ENCODE peak calls at places on chromosome X, in ten cellular contexts. One of them, this sample, is unnamed.

GRCh38 chrX:153781428-153782047 is 697 bp downstream of the SRPK3 start:
- DNase-seq in progenitor cell of endocrine pancreas: no peak
- DNase-seq in fibroblast of the aortic adventitia: no peak
- DNase-seq in IMR-90: no peak
- DNase-seq in K562: no peak
- DNase-seq in fibroblast of pulmonary artery: no peak
- DNase-seq in activated B cell treated with CpG ODN at 0.5 μM for 24 hours: no peak
- DNase-seq in MM.1S: no peak
- DNase-seq in ovary: no peak
- DNase-seq in nephron progenitor cell: no peak
- DNase-seq in this sample: no peak

GRCh38 chrX:117628381-117628780 is 488.2 kb downstream of the KLHL13 start:
- DNase-seq in progenitor cell of endocrine pancreas: no peak
- DNase-seq in fibroblast of the aortic adventitia: no peak
- DNase-seq in IMR-90: no peak
- DNase-seq in K562: no peak
- DNase-seq in fibroblast of pulmonary artery: no peak
- DNase-seq in activated B cell treated with CpG ODN at 0.5 μM for 24 hours: no peak
- DNase-seq in MM.1S: no peak
- DNase-seq in ovary: no peak
- DNase-seq in nephron progenitor cell: no peak
- DNase-seq in this sample: no peak

GRCh38 chrX:7062912-7063311 is 84.6 kb upstream of the STS start:
- DNase-seq in progenitor cell of endocrine pancreas: no peak
- DNase-seq in fibroblast of the aortic adventitia: no peak
- DNase-seq in IMR-90: no peak
- DNase-seq in K562: no peak
- DNase-seq in fibroblast of pulmonary artery: peak
- DNase-seq in activated B cell treated with CpG ODN at 0.5 μM for 24 hours: no peak
- DNase-seq in MM.1S: no peak
- DNase-seq in ovary: no peak
- DNase-seq in nephron progenitor cell: no peak
- DNase-seq in this sample: no peak

GRCh38 chrX:68396953-68397352 is 36.3 kb downstream of the OPHN1 start:
- DNase-seq in progenitor cell of endocrine pancreas: no peak
- DNase-seq in fibroblast of the aortic adventitia: peak
- DNase-seq in IMR-90: peak
- DNase-seq in K562: no peak
- DNase-seq in fibroblast of pulmonary artery: no peak
- DNase-seq in activated B cell treated with CpG ODN at 0.5 μM for 24 hours: no peak
- DNase-seq in MM.1S: no peak
- DNase-seq in ovary: no peak
- DNase-seq in nephron progenitor cell: no peak
- DNase-seq in this sample: no peak

GRCh38 chrX:151697537-151697936 is 2.3 kb downstream of the PRRG3 start:
- DNase-seq in progenitor cell of endocrine pancreas: no peak
- DNase-seq in fibroblast of the aortic adventitia: peak
- DNase-seq in IMR-90: no peak
- DNase-seq in K562: no peak
- DNase-seq in fibroblast of pulmonary artery: no peak
- DNase-seq in activated B cell treated with CpG ODN at 0.5 μM for 24 hours: no peak
- DNase-seq in MM.1S: no peak
- DNase-seq in ovary: no peak
- DNase-seq in nephron progenitor cell: no peak
- DNase-seq in this sample: no peak

GRCh38 chrX:41599507-41599906 is 89.3 kb upstream of the GPR34 start:
- DNase-seq in progenitor cell of endocrine pancreas: no peak
- DNase-seq in fibroblast of the aortic adventitia: no peak
- DNase-seq in IMR-90: no peak
- DNase-seq in K562: no peak
- DNase-seq in fibroblast of pulmonary artery: no peak
- DNase-seq in activated B cell treated with CpG ODN at 0.5 μM for 24 hours: no peak
- DNase-seq in MM.1S: no peak
- DNase-seq in ovary: no peak
- DNase-seq in nephron progenitor cell: no peak
- DNase-seq in this sample: no peak

GRCh38 chrX:150690126-150690525 is 3.1 kb upstream of the MTMR1 start:
- DNase-seq in progenitor cell of endocrine pancreas: no peak
- DNase-seq in fibroblast of the aortic adventitia: peak
- DNase-seq in IMR-90: peak
- DNase-seq in K562: no peak
- DNase-seq in fibroblast of pulmonary artery: peak
- DNase-seq in activated B cell treated with CpG ODN at 0.5 μM for 24 hours: no peak
- DNase-seq in MM.1S: no peak
- DNase-seq in ovary: no peak
- DNase-seq in nephron progenitor cell: no peak
- DNase-seq in this sample: no peak

GRCh38 chrX:33969105-33969504 is 163.0 kb downstream of the FAM47A start:
- DNase-seq in progenitor cell of endocrine pancreas: no peak
- DNase-seq in fibroblast of the aortic adventitia: no peak
- DNase-seq in IMR-90: no peak
- DNase-seq in K562: no peak
- DNase-seq in fibroblast of pulmonary artery: no peak
- DNase-seq in activated B cell treated with CpG ODN at 0.5 μM for 24 hours: no peak
- DNase-seq in MM.1S: no peak
- DNase-seq in ovary: no peak
- DNase-seq in nephron progenitor cell: no peak
- DNase-seq in this sample: no peak

GRCh38 chrX:42248226-42248625 is 324.9 kb upstream of the CASK start:
- DNase-seq in progenitor cell of endocrine pancreas: no peak
- DNase-seq in fibroblast of the aortic adventitia: no peak
- DNase-seq in IMR-90: no peak
- DNase-seq in K562: no peak
- DNase-seq in fibroblast of pulmonary artery: peak
- DNase-seq in activated B cell treated with CpG ODN at 0.5 μM for 24 hours: no peak
- DNase-seq in MM.1S: no peak
- DNase-seq in ovary: no peak
- DNase-seq in nephron progenitor cell: no peak
- DNase-seq in this sample: no peak

GRCh38 chrX:43870758-43871419 is 11.4 kb downstream of the MAOB start:
- DNase-seq in progenitor cell of endocrine pancreas: no peak
- DNase-seq in fibroblast of the aortic adventitia: no peak
- DNase-seq in IMR-90: no peak
- DNase-seq in K562: no peak
- DNase-seq in fibroblast of pulmonary artery: no peak
- DNase-seq in activated B cell treated with CpG ODN at 0.5 μM for 24 hours: no peak
- DNase-seq in MM.1S: peak
- DNase-seq in ovary: no peak
- DNase-seq in nephron progenitor cell: no peak
- DNase-seq in this sample: no peak

GRCh38 chrX:46447384-46447783 is 97.8 kb downstream of the ZNF674 start:
- DNase-seq in progenitor cell of endocrine pancreas: no peak
- DNase-seq in fibroblast of the aortic adventitia: no peak
- DNase-seq in IMR-90: peak
- DNase-seq in K562: no peak
- DNase-seq in fibroblast of pulmonary artery: peak
- DNase-seq in activated B cell treated with CpG ODN at 0.5 μM for 24 hours: no peak
- DNase-seq in MM.1S: no peak
- DNase-seq in ovary: no peak
- DNase-seq in nephron progenitor cell: no peak
- DNase-seq in this sample: no peak

GRCh38 chrX:10011991-10012390 is 44.8 kb downstream of the CLDN34 start:
- DNase-seq in progenitor cell of endocrine pancreas: no peak
- DNase-seq in fibroblast of the aortic adventitia: no peak
- DNase-seq in IMR-90: no peak
- DNase-seq in K562: no peak
- DNase-seq in fibroblast of pulmonary artery: no peak
- DNase-seq in activated B cell treated with CpG ODN at 0.5 μM for 24 hours: no peak
- DNase-seq in MM.1S: no peak
- DNase-seq in ovary: no peak
- DNase-seq in nephron progenitor cell: no peak
- DNase-seq in this sample: no peak

GRCh38 chrX:13733506-13733905 is 914 bp downstream of the TRAPPC2 start:
- DNase-seq in progenitor cell of endocrine pancreas: no peak
- DNase-seq in fibroblast of the aortic adventitia: peak
- DNase-seq in IMR-90: peak
- DNase-seq in K562: no peak
- DNase-seq in fibroblast of pulmonary artery: no peak
- DNase-seq in activated B cell treated with CpG ODN at 0.5 μM for 24 hours: no peak
- DNase-seq in MM.1S: no peak
- DNase-seq in ovary: no peak
- DNase-seq in nephron progenitor cell: no peak
- DNase-seq in this sample: no peak

GRCh38 chrX:24371391-24371972 is 11.0 kb downstream of the SUPT20HL1 start:
- DNase-seq in progenitor cell of endocrine pancreas: peak
- DNase-seq in fibroblast of the aortic adventitia: peak
- DNase-seq in IMR-90: peak
- DNase-seq in K562: peak
- DNase-seq in fibroblast of pulmonary artery: peak
- DNase-seq in activated B cell treated with CpG ODN at 0.5 μM for 24 hours: peak
- DNase-seq in MM.1S: peak
- DNase-seq in ovary: peak
- DNase-seq in nephron progenitor cell: peak
- DNase-seq in this sample: peak

GRCh38 chrX:153459976-153460375 is 10.4 kb downstream of the HAUS7 start:
- DNase-seq in progenitor cell of endocrine pancreas: no peak
- DNase-seq in fibroblast of the aortic adventitia: peak
- DNase-seq in IMR-90: peak
- DNase-seq in K562: no peak
- DNase-seq in fibroblast of pulmonary artery: peak
- DNase-seq in activated B cell treated with CpG ODN at 0.5 μM for 24 hours: no peak
- DNase-seq in MM.1S: no peak
- DNase-seq in ovary: no peak
- DNase-seq in nephron progenitor cell: no peak
- DNase-seq in this sample: no peak

GRCh38 chrX:30831082-30831481 is 58.0 kb downstream of the TAB3 start:
- DNase-seq in progenitor cell of endocrine pancreas: no peak
- DNase-seq in fibroblast of the aortic adventitia: no peak
- DNase-seq in IMR-90: no peak
- DNase-seq in K562: no peak
- DNase-seq in fibroblast of pulmonary artery: no peak
- DNase-seq in activated B cell treated with CpG ODN at 0.5 μM for 24 hours: no peak
- DNase-seq in MM.1S: peak
- DNase-seq in ovary: no peak
- DNase-seq in nephron progenitor cell: no peak
- DNase-seq in this sample: no peak

DNA sequence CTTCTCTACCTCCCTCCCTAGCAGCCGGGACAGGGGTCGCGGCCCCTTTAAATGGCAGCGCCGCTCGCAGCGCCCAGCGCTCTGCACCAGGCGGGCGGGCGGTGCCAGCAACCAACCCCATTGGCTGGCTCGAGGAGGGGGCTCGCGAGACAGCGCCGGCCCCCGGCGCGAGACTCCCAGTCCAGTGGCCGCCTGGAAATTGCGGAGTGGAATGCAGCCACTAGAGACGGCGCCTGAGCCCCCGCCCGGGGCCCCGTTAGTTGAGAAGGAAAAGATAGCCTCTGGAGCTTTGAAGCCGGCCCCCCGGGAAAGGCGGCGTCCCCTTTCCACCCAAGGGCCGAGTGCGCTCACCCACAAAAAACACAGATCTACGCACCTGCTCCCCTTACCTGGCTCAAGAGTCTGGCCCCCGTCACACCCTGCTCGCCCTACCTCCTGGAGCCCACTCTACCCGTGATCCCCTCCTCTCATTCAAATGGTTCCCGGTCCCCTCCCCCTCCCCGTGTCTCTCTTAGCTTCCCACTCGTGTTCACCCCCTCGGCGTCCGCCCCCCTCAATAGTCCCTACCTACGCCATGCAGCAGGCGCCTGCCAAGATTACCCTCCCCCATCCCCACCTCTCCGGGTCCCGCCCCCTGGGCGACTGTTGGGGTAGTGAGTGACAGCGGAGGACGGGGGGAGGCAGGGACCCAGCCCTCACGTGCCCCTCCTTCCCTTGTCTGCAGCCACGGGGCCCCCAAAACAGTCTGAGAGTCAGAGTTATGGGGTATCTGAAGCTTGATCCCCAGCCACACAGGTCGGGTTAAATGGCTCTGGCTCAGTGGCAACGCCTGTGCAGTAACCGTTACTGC is at the start of gene ZMYM3:
- DNase-seq in progenitor cell of endocrine pancreas: peak
- DNase-seq in fibroblast of the aortic adventitia: peak
- DNase-seq in IMR-90: peak
- DNase-seq in K562: peak
- DNase-seq in fibroblast of pulmonary artery: peak
- DNase-seq in activated B cell treated with CpG ODN at 0.5 μM for 24 hours: peak
- DNase-seq in MM.1S: peak
- DNase-seq in ovary: peak
- DNase-seq in nephron progenitor cell: peak
- DNase-seq in this sample: peak
- TF ChIP-seq CTCF in progenitor cell of endocrine pancreas: no peak
- TF ChIP-seq CTCF in fibroblast of the aortic adventitia: no peak
- TF ChIP-seq CTCF in IMR-90: no peak
- TF ChIP-seq CTCF in K562: no peak
- TF ChIP-seq CTCF in fibroblast of pulmonary artery: no peak
- TF ChIP-seq CTCF in activated B cell treated with CpG ODN at 0.5 μM for 24 hours: no peak
- TF ChIP-seq CTCF in MM.1S: no peak
- TF ChIP-seq CTCF in ovary: no peak
- TF ChIP-seq CTCF in nephron progenitor cell: no peak
- TF ChIP-seq CTCF in this sample: no peak

DNA sequence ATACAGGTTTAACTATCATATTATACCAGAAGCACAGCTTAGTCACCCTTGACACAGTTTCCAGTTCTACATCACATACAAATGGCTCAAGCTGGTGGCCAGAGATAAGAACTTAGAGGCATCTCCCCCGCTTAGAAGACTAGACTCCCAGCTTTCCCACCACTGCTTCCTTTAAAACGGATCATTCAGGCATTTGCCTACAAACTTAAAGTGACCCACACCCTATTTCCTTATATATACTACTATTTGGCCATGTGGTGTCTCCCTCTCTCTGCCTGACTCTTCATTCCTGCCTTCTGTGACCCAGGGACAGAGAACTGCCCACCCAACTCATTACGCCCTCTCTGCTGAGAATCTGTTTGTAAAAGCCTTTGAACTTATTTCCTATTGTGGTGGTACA is 781.2 kb upstream of the DIAPH2 start:
- DNase-seq in progenitor cell of endocrine pancreas: no peak
- DNase-seq in fibroblast of the aortic adventitia: no peak
- DNase-seq in IMR-90: no peak
- DNase-seq in K562: peak
- DNase-seq in fibroblast of pulmonary artery: peak
- DNase-seq in activated B cell treated with CpG ODN at 0.5 μM for 24 hours: no peak
- DNase-seq in MM.1S: no peak
- DNase-seq in ovary: no peak
- DNase-seq in nephron progenitor cell: no peak
- DNase-seq in this sample: no peak
- TF ChIP-seq CTCF in progenitor cell of endocrine pancreas: no peak
- TF ChIP-seq CTCF in fibroblast of the aortic adventitia: no peak
- TF ChIP-seq CTCF in IMR-90: no peak
- TF ChIP-seq CTCF in K562: no peak
- TF ChIP-seq CTCF in fibroblast of pulmonary artery: no peak
- TF ChIP-seq CTCF in activated B cell treated with CpG ODN at 0.5 μM for 24 hours: no peak
- TF ChIP-seq CTCF in MM.1S: no peak
- TF ChIP-seq CTCF in ovary: no peak
- TF ChIP-seq CTCF in nephron progenitor cell: no peak
- TF ChIP-seq CTCF in this sample: no peak

GRCh38 chrX:119194631-119195030 is 41.5 kb upstream of the PGRMC1 start:
- DNase-seq in progenitor cell of endocrine pancreas: no peak
- DNase-seq in fibroblast of the aortic adventitia: peak
- DNase-seq in IMR-90: no peak
- DNase-seq in K562: peak
- DNase-seq in fibroblast of pulmonary artery: peak
- DNase-seq in activated B cell treated with CpG ODN at 0.5 μM for 24 hours: no peak
- DNase-seq in MM.1S: no peak
- DNase-seq in ovary: no peak
- DNase-seq in nephron progenitor cell: no peak
- DNase-seq in this sample: no peak
- TF ChIP-seq CTCF in progenitor cell of endocrine pancreas: peak
- TF ChIP-seq CTCF in fibroblast of the aortic adventitia: peak
- TF ChIP-seq CTCF in IMR-90: no peak
- TF ChIP-seq CTCF in K562: no peak
- TF ChIP-seq CTCF in fibroblast of pulmonary artery: peak
- TF ChIP-seq CTCF in activated B cell treated with CpG ODN at 0.5 μM for 24 hours: no peak
- TF ChIP-seq CTCF in MM.1S: no peak
- TF ChIP-seq CTCF in ovary: no peak
- TF ChIP-seq CTCF in nephron progenitor cell: no peak
- TF ChIP-seq CTCF in this sample: no peak

GRCh38 chrX:105701310-105702052 is 120.9 kb upstream of the NRK start:
- DNase-seq in progenitor cell of endocrine pancreas: no peak
- DNase-seq in fibroblast of the aortic adventitia: peak
- DNase-seq in IMR-90: no peak
- DNase-seq in K562: no peak
- DNase-seq in fibroblast of pulmonary artery: peak
- DNase-seq in activated B cell treated with CpG ODN at 0.5 μM for 24 hours: no peak
- DNase-seq in MM.1S: peak
- DNase-seq in ovary: no peak
- DNase-seq in nephron progenitor cell: no peak
- DNase-seq in this sample: no peak
- TF ChIP-seq CTCF in progenitor cell of endocrine pancreas: peak
- TF ChIP-seq CTCF in fibroblast of the aortic adventitia: peak
- TF ChIP-seq CTCF in IMR-90: peak
- TF ChIP-seq CTCF in K562: no peak
- TF ChIP-seq CTCF in fibroblast of pulmonary artery: peak
- TF ChIP-seq CTCF in activated B cell treated with CpG ODN at 0.5 μM for 24 hours: no peak
- TF ChIP-seq CTCF in MM.1S: peak
- TF ChIP-seq CTCF in ovary: no peak
- TF ChIP-seq CTCF in nephron progenitor cell: peak
- TF ChIP-seq CTCF in this sample: no peak

This sample was measured in natural killer cell.